ENCODE peak calls at places on chromosomes 6 and 20, in eight cellular contexts. S is stomach, G is K562, F is transverse colon, O is sigmoid colon, L is A549, J is tibial nerve, T is H1. Z is an unnamed sample.

GRCh38 chr6:62059898-62060297 is 226.1 kb downstream of the KHDRBS2 start:
- DNase-seq in T (no peak), F (no peak), L (no peak), J (no peak), G (no peak), S (no peak), O (no peak), Z (no peak)

GRCh38 chr6:21064716-21065340 is 528.7 kb upstream of the SOX4 start:
- DNase-seq in T (no peak), G (no peak), S (no peak), L (no peak), J (no peak), O (no peak), F (no peak), Z (no peak)

GRCh38 chr6:157264701-157265100 is 58.6 kb downstream of the TMEM242 start:
- DNase-seq in T (no peak), F (no peak), L (no peak), J (no peak), G (no peak), S (peak), O (peak), Z (peak)

GRCh38 chr20:11553603-11554002 is 364.1 kb upstream of the BTBD3 start:
- DNase-seq in F (no peak), G (no peak), J (no peak), L (no peak), O (no peak), T (no peak), S (no peak), Z (no peak)

GRCh38 chr6:144181639-144182038 is 31.3 kb downstream of the STX11 start:
- DNase-seq in S (no peak), L (no peak), G (no peak), F (no peak), J (no peak), T (no peak), O (no peak), Z (no peak)

GRCh38 chr6:106163446-106163965 is 77.4 kb downstream of the PRDM1 start:
- DNase-seq in F (peak), O (no peak), T (no peak), G (no peak), S (no peak), L (no peak), J (no peak), Z (no peak)

GRCh38 chr6:20916081-20916480 is 381.8 kb downstream of the CDKAL1 start:
- DNase-seq in L (no peak), J (no peak), G (no peak), T (no peak), S (no peak), F (no peak), O (no peak), Z (no peak)

GRCh38 chr20:56420940-56421688 is 9.1 kb downstream of the CASS4 start:
- DNase-seq in G (no peak), S (no peak), T (no peak), J (no peak), L (no peak), O (no peak), F (no peak), Z (no peak)

GRCh38 chr6:29680904-29681303 is at the start of gene ZFP57:
- DNase-seq in T (no peak), J (no peak), L (no peak), F (no peak), S (no peak), O (no peak), G (no peak), Z (no peak)

GRCh38 chr6:86087954-86088353 is 445.3 kb upstream of the SYNCRIP start:
- DNase-seq in G (no peak), S (no peak), T (no peak), O (no peak), J (no peak), L (no peak), F (no peak), Z (no peak)

GRCh38 chr6:122151066-122151465 is 248.4 kb upstream of the HSF2 start:
- DNase-seq in G (no peak), F (no peak), S (no peak), T (no peak), O (no peak), J (no peak), L (no peak), Z (no peak)

GRCh38 chr20:3842332-3842930 is 4.2 kb upstream of the MAVS start:
- DNase-seq in G (no peak), L (no peak), J (no peak), S (no peak), F (peak), O (no peak), T (no peak), Z (no peak)

GRCh38 chr6:44177691-44178423 is 19.2 kb downstream of the CAPN11 start:
- DNase-seq in T (no peak), J (peak), O (peak), G (no peak), L (no peak), S (no peak), F (peak), Z (no peak)

GRCh38 chr6:105215506-105215905 is 35.7 kb upstream of the POPDC3 start:
- DNase-seq in S (no peak), J (no peak), G (no peak), O (no peak), T (no peak), L (no peak), F (no peak), Z (no peak)

GRCh38 chr20:57802877-57803717 is 93.3 kb upstream of the PMEPA1 start:
- DNase-seq in T (no peak), L (no peak), J (no peak), F (no peak), G (no peak), O (peak), S (no peak), Z (no peak)

GRCh38 chr20:52494244-52494643 is 302.7 kb upstream of the ZFP64 start:
- DNase-seq in L (no peak), J (no peak), O (no peak), G (no peak), S (no peak), T (no peak), F (no peak), Z (no peak)

GRCh38 chr6:13063300-13063918 is 264.9 kb downstream of the TBC1D7 start:
- DNase-seq in J (no peak), O (no peak), T (no peak), S (no peak), F (no peak), G (no peak), L (no peak), Z (no peak)

GRCh38 chr6:25369043-25369442 is 89.9 kb downstream of the CARMIL1 start:
- DNase-seq in F (no peak), L (no peak), S (no peak), J (no peak), T (no peak), O (no peak), G (no peak), Z (no peak)

GRCh38 chr6:149746147-149746946 is at the start of gene NUP43:
- DNase-seq in L (peak), G (peak), S (peak), J (peak), O (peak), F (peak), T (peak), Z (peak)
- TF ChIP-seq EP300 in L (no peak), G (peak), S (no peak), J (no peak), O (no peak), F (no peak), T (no peak), Z (no peak)

GRCh38 chr6:163890100-163890499 is 475.6 kb downstream of the QKI start:
- DNase-seq in G (no peak), O (no peak), L (no peak), T (no peak), S (no peak), J (no peak), F (no peak), Z (no peak)
- TF ChIP-seq CTCF in G (no peak), O (no peak), L (no peak), T (no peak), S (no peak), J (no peak), F (no peak), Z (no peak)

GRCh38 chr6:16481680-16482079 is 243.3 kb downstream of the GMPR start:
- DNase-seq in T (no peak), L (no peak), O (no peak), J (no peak), F (no peak), S (no peak), G (no peak), Z (no peak)

GRCh38 chr6:16482702-16483314 is 244.4 kb downstream of the GMPR start:
- DNase-seq in G (no peak), S (no peak), L (no peak), T (no peak), F (no peak), J (no peak), O (no peak), Z (no peak)

GRCh38 chr6:16480780-16481179 is 242.4 kb downstream of the GMPR start:
- DNase-seq in T (no peak), L (no peak), S (no peak), F (no peak), G (no peak), O (no peak), J (no peak), Z (no peak)

GRCh38 chr6:16486661-16487060 is 248.3 kb downstream of the GMPR start:
- DNase-seq in J (no peak), O (no peak), G (no peak), L (no peak), F (no peak), T (no peak), S (no peak), Z (no peak)

GRCh38 chr6:16483315-16483875 is 245.0 kb downstream of the GMPR start:
- DNase-seq in F (no peak), G (no peak), L (no peak), T (no peak), O (no peak), J (no peak), S (no peak), Z (no peak)
- TF ChIP-seq EP300 in F (no peak), G (no peak), L (no peak), T (no peak), O (no peak), J (no peak), S (no peak), Z (no peak)

GRCh38 chr6:46704562-46704961 is 16.9 kb downstream of the TDRD6 start:
- DNase-seq in F (no peak), S (no peak), L (no peak), G (no peak), J (no peak), T (no peak), O (no peak), Z (no peak)
- TF ChIP-seq CTCF in F (no peak), S (no peak), L (no peak), G (no peak), J (peak), T (no peak), O (no peak), Z (no peak)

DNA sequence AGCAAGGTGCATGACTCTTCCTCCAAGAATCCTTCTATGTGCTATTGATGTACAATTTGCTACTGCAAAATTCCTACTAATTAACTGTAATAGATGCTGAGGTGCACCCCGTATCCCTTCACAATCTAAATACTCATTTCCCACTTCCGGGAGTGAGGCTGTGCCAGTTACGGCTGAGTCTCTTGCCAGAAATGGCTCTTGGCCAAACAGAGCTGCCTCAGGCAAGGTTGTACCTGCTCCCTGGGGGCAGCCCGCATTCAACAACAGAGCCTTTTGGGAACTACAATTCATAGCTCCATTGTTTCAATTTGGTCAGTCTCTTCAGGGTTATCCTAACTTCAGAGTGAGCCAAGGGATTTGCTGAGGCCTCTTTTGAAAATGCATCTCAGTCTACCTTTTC is 789.8 kb upstream of the MAP3K7 start:
- DNase-seq in F (peak), T (no peak), S (peak), O (no peak), L (no peak), J (no peak), G (no peak), Z (no peak)
- TF ChIP-seq EP300 in F (no peak), T (no peak), S (no peak), O (no peak), L (no peak), J (no peak), G (no peak), Z (no peak)

DNA sequence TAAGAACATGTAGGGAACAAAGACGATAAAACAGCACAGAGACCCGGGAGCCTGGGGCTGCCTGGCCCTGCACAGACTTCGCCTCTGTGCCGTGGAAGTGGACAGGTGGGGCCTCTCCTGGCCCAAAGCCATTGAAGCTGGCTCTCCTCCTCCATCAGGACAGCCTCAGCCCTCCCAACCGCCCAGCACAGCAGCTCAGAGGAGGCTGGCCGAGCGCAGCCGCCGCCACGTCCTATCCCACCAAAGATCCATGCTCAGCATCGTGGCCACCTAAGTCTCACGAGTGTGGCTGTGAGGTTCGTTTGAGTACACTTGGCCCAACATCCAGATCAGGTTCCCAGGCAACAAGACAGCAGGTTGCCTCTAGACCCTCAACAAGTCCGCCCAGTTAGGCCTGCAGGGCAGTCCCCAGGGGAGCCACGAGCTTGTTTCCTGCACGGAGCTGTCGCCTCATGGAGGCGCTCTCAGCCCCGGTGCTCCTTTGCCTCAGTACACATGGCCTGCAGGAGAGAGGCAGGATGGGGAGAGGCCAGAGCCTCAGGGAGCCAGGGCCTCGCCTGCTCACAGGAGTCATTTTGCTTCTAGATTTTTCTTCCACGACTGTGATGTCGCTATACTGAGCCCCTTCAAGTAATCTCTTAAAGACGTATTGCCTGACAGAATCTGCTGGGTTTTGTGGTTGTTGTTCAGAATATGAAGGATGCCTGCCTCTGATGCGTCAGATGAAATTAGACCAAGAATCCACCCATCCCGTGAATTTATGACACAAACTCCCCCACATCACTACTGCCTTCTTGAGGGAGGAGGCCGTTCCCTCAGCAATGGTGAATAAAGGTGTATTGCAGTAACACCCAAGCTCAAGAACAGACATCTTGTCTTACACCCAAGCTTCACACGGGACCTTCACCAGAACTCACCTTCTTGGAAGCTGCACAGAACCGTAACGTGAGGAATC is 102.7 kb downstream of the RNASET2 start:
- DNase-seq in G (no peak), J (no peak), T (peak), O (no peak), L (no peak), S (no peak), F (no peak), Z (no peak)
- TF ChIP-seq CTCF in G (peak), J (no peak), T (peak), O (no peak), L (no peak), S (no peak), F (no peak), Z (no peak)

GRCh38 chr6:160101262-160102205 is 20.1 kb upstream of the SLC22A1 start:
- DNase-seq in T (no peak), F (no peak), G (peak), J (no peak), O (no peak), S (no peak), L (no peak), Z (no peak)
- TF ChIP-seq EP300 in T (no peak), F (no peak), G (peak), J (no peak), O (no peak), S (no peak), L (no peak), Z (no peak)

GRCh38 chr6:15245361-15246216 is at the start of gene JARID2:
- DNase-seq in S (peak), O (peak), J (peak), G (peak), F (peak), L (peak), T (peak), Z (peak)
- TF ChIP-seq CTCF in S (no peak), O (no peak), J (peak), G (no peak), F (peak), L (no peak), T (peak), Z (no peak)

DNA sequence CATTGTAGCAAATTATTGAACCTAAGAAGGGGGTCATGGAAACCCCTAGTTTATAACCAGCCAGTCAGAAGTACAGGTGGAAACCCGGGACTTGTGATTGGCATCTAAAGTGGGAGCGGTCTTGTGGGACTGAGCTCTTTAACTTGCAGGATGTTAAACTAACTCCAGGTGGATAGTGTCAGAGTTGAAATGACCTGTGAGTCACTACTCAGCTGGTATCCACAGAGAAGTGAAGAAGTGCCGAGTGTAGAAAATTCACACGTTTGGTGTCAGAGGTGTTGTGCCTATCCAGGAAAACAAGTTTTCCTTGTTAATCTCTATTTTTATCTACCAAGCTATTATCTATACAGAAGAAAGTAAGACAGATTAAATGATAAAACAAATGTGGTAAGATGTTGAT is 179.7 kb downstream of the ADGRG6 start:
- DNase-seq in L (no peak), J (no peak), F (no peak), S (no peak), G (no peak), T (no peak), O (no peak), Z (no peak)
- TF ChIP-seq EP300 in L (no peak), J (no peak), F (no peak), S (no peak), G (no peak), T (no peak), O (no peak), Z (no peak)